ENCODE peak calls at places on chromosomes 12 and 14, in four cellular contexts. One of them, this sample, is unnamed.
A peak's percentile ranks its signal among the peaks of the same experiment; 100 is the strongest.

GRCh38 chr14:95514131-95515079 is 2.0 kb downstream of the SYNE3 start:
- DNase-seq in GM23248: no peak
- DNase-seq in breast epithelium: no peak
- DNase-seq in CD4-positive, CD25-positive, alpha-beta regulatory T cell: no peak
- DNase-seq in this sample: peak; percentile 88

GRCh38 chr12:93704122-93704521 is 26.9 kb downstream of the CRADD start:
- DNase-seq in GM23248: no peak
- DNase-seq in breast epithelium: no peak
- DNase-seq in CD4-positive, CD25-positive, alpha-beta regulatory T cell: no peak
- DNase-seq in this sample: no peak

GRCh38 chr12:14876833-14877232 is 8.8 kb downstream of the MGP start:
- DNase-seq in GM23248: no peak
- DNase-seq in breast epithelium: no peak
- DNase-seq in CD4-positive, CD25-positive, alpha-beta regulatory T cell: no peak
- DNase-seq in this sample: no peak

GRCh38 chr12:52235001-52235760 is 2.1 kb downstream of the KRT7 start:
- DNase-seq in GM23248: peak; percentile 66
- DNase-seq in breast epithelium: peak; percentile 54
- DNase-seq in CD4-positive, CD25-positive, alpha-beta regulatory T cell: no peak
- DNase-seq in this sample: no peak

GRCh38 chr14:102770910-102771543 is 6.2 kb upstream of the TRAF3 start:
- DNase-seq in GM23248: no peak
- DNase-seq in breast epithelium: no peak
- DNase-seq in CD4-positive, CD25-positive, alpha-beta regulatory T cell: no peak
- DNase-seq in this sample: peak; percentile 30

GRCh38 chr14:53144244-53144643 is 8.9 kb downstream of the DDHD1 start:
- DNase-seq in GM23248: no peak
- DNase-seq in breast epithelium: no peak
- DNase-seq in CD4-positive, CD25-positive, alpha-beta regulatory T cell: no peak
- DNase-seq in this sample: no peak

GRCh38 chr12:56243731-56244181 is 13.9 kb downstream of the SLC39A5 start:
- DNase-seq in GM23248: peak; percentile 44
- DNase-seq in breast epithelium: no peak
- DNase-seq in CD4-positive, CD25-positive, alpha-beta regulatory T cell: no peak
- DNase-seq in this sample: no peak

GRCh38 chr12:87509233-87509820 is 519.9 kb downstream of the C12orf50 start:
- DNase-seq in GM23248: peak; percentile 23
- DNase-seq in breast epithelium: no peak
- DNase-seq in CD4-positive, CD25-positive, alpha-beta regulatory T cell: no peak
- DNase-seq in this sample: no peak

GRCh38 chr12:31813305-31813704 is 84.5 kb upstream of the AMN1 start:
- DNase-seq in GM23248: no peak
- DNase-seq in breast epithelium: no peak
- DNase-seq in CD4-positive, CD25-positive, alpha-beta regulatory T cell: no peak
- DNase-seq in this sample: peak; percentile 64

GRCh38 chr14:75577724-75578098 is 709 bp upstream of the FLVCR2 start:
- DNase-seq in GM23248: peak; percentile 89
- DNase-seq in breast epithelium: peak; percentile 87
- DNase-seq in CD4-positive, CD25-positive, alpha-beta regulatory T cell: peak; percentile 65
- DNase-seq in this sample: peak; percentile 96

GRCh38 chr12:128863957-128864356 is 10.7 kb downstream of the GLT1D1 start:
- DNase-seq in GM23248: no peak
- DNase-seq in breast epithelium: no peak
- DNase-seq in CD4-positive, CD25-positive, alpha-beta regulatory T cell: no peak
- DNase-seq in this sample: no peak

GRCh38 chr12:49741882-49742620 is 694 bp downstream of the TMBIM6 start:
- DNase-seq in GM23248: peak; percentile 98
- DNase-seq in breast epithelium: peak; percentile 90
- DNase-seq in CD4-positive, CD25-positive, alpha-beta regulatory T cell: peak; percentile 86
- DNase-seq in this sample: peak; percentile 93

GRCh38 chr12:70543444-70543843 is 93.8 kb downstream of the PTPRB start:
- DNase-seq in GM23248: peak; percentile 98
- DNase-seq in breast epithelium: no peak
- DNase-seq in CD4-positive, CD25-positive, alpha-beta regulatory T cell: no peak
- DNase-seq in this sample: peak; percentile 48

GRCh38 chr12:104213952-104214351 is 1.6 kb upstream of the TXNRD1 start:
- DNase-seq in GM23248: peak; percentile 80
- DNase-seq in breast epithelium: no peak
- DNase-seq in CD4-positive, CD25-positive, alpha-beta regulatory T cell: no peak
- DNase-seq in this sample: no peak

GRCh38 chr14:57748279-57748678 is 117.6 kb downstream of the SLC35F4 start:
- DNase-seq in GM23248: peak; percentile 12
- DNase-seq in breast epithelium: no peak
- DNase-seq in CD4-positive, CD25-positive, alpha-beta regulatory T cell: no peak
- DNase-seq in this sample: no peak

GRCh38 chr12:128258866-128259555 is 8.0 kb upstream of the TMEM132C start:
- DNase-seq in GM23248: no peak
- DNase-seq in breast epithelium: no peak
- DNase-seq in CD4-positive, CD25-positive, alpha-beta regulatory T cell: no peak
- DNase-seq in this sample: peak; percentile 57

GRCh38 chr14:100108042-100108825 is 43.0 kb downstream of the EVL start:
- DNase-seq in GM23248: peak; percentile 78
- DNase-seq in breast epithelium: peak; percentile 83
- DNase-seq in CD4-positive, CD25-positive, alpha-beta regulatory T cell: peak; percentile 83
- DNase-seq in this sample: peak; percentile 98

GRCh38 chr12:93183940-93184663 is 193.6 kb upstream of the NUDT4 start:
- DNase-seq in GM23248: peak; percentile 35
- DNase-seq in breast epithelium: no peak
- DNase-seq in CD4-positive, CD25-positive, alpha-beta regulatory T cell: no peak
- DNase-seq in this sample: no peak

GRCh38 chr12:49200882-49201594 is 12.2 kb upstream of the TUBA1A start:
- DNase-seq in GM23248: peak; percentile 78
- DNase-seq in breast epithelium: no peak
- DNase-seq in CD4-positive, CD25-positive, alpha-beta regulatory T cell: peak; percentile 49
- DNase-seq in this sample: peak; percentile 41

GRCh38 chr12:121811434-121812319 is 7.9 kb downstream of the SETD1B start:
- DNase-seq in GM23248: peak; percentile 86
- DNase-seq in breast epithelium: no peak
- DNase-seq in CD4-positive, CD25-positive, alpha-beta regulatory T cell: peak; percentile 73
- DNase-seq in this sample: peak; percentile 94

GRCh38 chr12:46533723-46534122 is 161.2 kb upstream of the SLC38A2 start:
- DNase-seq in GM23248: no peak
- DNase-seq in breast epithelium: no peak
- DNase-seq in CD4-positive, CD25-positive, alpha-beta regulatory T cell: no peak
- DNase-seq in this sample: no peak

GRCh38 chr12:46088040-46088439 is 97.7 kb upstream of the SCAF11 start:
- DNase-seq in GM23248: peak; percentile 10
- DNase-seq in breast epithelium: no peak
- DNase-seq in CD4-positive, CD25-positive, alpha-beta regulatory T cell: no peak
- DNase-seq in this sample: no peak

GRCh38 chr14:65041434-65041915 is 54.8 kb downstream of the FNTB start:
- DNase-seq in GM23248: no peak
- DNase-seq in breast epithelium: no peak
- DNase-seq in CD4-positive, CD25-positive, alpha-beta regulatory T cell: no peak
- DNase-seq in this sample: no peak

GRCh38 chr14:105204206-105204930 is 23.3 kb upstream of the NUDT14 start:
- DNase-seq in GM23248: peak; percentile 60
- DNase-seq in breast epithelium: no peak
- DNase-seq in CD4-positive, CD25-positive, alpha-beta regulatory T cell: no peak
- DNase-seq in this sample: no peak

GRCh38 chr12:12954361-12954760 is 2.4 kb upstream of the GPRC5D start:
- DNase-seq in GM23248: peak; percentile 46
- DNase-seq in breast epithelium: no peak
- DNase-seq in CD4-positive, CD25-positive, alpha-beta regulatory T cell: no peak
- DNase-seq in this sample: no peak

DNA sequence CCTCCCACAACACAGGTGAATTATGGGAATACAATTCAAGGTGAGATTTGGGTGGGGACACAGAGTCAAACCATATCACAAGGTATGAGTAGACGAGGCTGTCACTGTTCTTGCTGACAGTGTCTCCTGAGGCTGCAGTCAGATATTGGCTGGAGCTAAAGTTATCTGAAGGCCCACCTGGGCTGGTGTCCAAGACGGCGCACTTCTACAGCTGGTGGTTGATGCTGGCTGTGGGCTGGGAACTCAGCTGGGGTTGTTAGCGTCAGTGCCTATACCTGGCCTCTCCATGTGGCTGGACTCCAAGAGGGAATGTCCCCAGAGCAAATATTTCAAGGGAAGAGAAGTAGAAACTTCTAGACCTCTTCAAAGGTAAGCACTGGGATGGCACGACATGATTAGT is 126.9 kb upstream of the RFLNA start:
- DNase-seq in GM23248: no peak
- DNase-seq in breast epithelium: no peak
- DNase-seq in CD4-positive, CD25-positive, alpha-beta regulatory T cell: no peak
- DNase-seq in this sample: no peak
- H3K27ac ChIP-seq in GM23248: no peak overlapping the region
- H3K27ac ChIP-seq in breast epithelium: no peak overlapping the region
- H3K27ac ChIP-seq in CD4-positive, CD25-positive, alpha-beta regulatory T cell: no peak overlapping the region
- H3K27ac ChIP-seq in this sample: no peak overlapping the region

GRCh38 chr12:2406903-2407302 is 354.1 kb downstream of the CACNA1C start:
- DNase-seq in GM23248: no peak
- DNase-seq in breast epithelium: no peak
- DNase-seq in CD4-positive, CD25-positive, alpha-beta regulatory T cell: no peak
- DNase-seq in this sample: no peak

GRCh38 chr12:2405039-2405438 is 352.3 kb downstream of the CACNA1C start:
- DNase-seq in GM23248: no peak
- DNase-seq in breast epithelium: no peak
- DNase-seq in CD4-positive, CD25-positive, alpha-beta regulatory T cell: no peak
- DNase-seq in this sample: no peak

GRCh38 chr12:2401040-2401439 is 348.3 kb downstream of the CACNA1C start:
- DNase-seq in GM23248: no peak
- DNase-seq in breast epithelium: no peak
- DNase-seq in CD4-positive, CD25-positive, alpha-beta regulatory T cell: no peak
- DNase-seq in this sample: no peak

GRCh38 chr12:2402180-2402579 is 349.4 kb downstream of the CACNA1C start:
- DNase-seq in GM23248: no peak
- DNase-seq in breast epithelium: no peak
- DNase-seq in CD4-positive, CD25-positive, alpha-beta regulatory T cell: no peak
- DNase-seq in this sample: no peak

DNA sequence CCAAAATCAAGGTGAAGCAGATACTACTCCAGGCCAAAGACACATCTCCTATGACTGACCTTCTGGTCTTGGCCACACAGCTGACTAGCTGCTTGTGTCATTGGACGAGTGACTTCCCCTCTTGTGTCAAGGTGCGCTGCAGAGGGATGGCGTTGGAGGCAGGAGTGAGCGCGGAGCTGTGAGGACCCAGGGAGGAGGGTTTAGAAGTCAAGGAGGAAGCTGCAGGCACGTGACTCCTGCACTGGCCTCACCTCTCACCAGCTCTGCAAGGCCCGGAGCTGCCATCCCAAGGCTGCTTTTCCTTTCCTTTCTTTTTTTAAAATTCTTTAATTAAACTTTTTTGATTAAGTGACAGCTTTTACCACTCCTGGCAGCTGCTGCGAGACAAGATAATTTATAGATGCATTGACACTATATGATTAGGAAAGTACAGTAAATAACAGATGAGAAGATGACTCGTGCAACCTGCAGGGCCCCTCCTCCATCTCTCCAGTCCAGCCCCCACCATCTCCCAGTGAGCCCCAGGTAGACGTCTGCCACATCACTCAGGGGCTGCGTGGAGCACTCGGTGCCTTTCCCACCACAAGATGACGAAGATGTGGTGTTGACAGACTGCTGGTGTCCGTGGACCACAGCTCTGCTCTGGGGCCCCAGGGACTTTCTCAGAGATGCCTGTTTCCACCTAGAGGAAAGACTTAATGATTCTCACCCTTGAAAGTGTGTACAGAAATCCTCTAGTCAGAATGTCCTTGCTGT is 350.6 kb downstream of the CACNA1C start:
- DNase-seq in GM23248: no peak
- DNase-seq in breast epithelium: no peak
- DNase-seq in CD4-positive, CD25-positive, alpha-beta regulatory T cell: no peak
- DNase-seq in this sample: no peak
- H3K27ac ChIP-seq in GM23248: no peak overlapping the region
- H3K27ac ChIP-seq in breast epithelium: no peak overlapping the region
- H3K27ac ChIP-seq in CD4-positive, CD25-positive, alpha-beta regulatory T cell: no peak overlapping the region
- H3K27ac ChIP-seq in this sample: no peak overlapping the region

GRCh38 chr14:50801706-50802105 is 29.3 kb downstream of the NIN start:
- DNase-seq in GM23248: peak; percentile 76
- DNase-seq in breast epithelium: no peak
- DNase-seq in CD4-positive, CD25-positive, alpha-beta regulatory T cell: no peak
- DNase-seq in this sample: no peak
- H3K27ac ChIP-seq in GM23248: peak overlapping the region; percentile 77
- H3K27ac ChIP-seq in breast epithelium: no peak overlapping the region
- H3K27ac ChIP-seq in CD4-positive, CD25-positive, alpha-beta regulatory T cell: no peak overlapping the region
- H3K27ac ChIP-seq in this sample: no peak overlapping the region

GRCh38 chr14:59631237-59631636 is 54.6 kb upstream of the CCDC175 start:
- DNase-seq in GM23248: peak; percentile 7
- DNase-seq in breast epithelium: no peak
- DNase-seq in CD4-positive, CD25-positive, alpha-beta regulatory T cell: no peak
- DNase-seq in this sample: peak; percentile 78
- H3K27ac ChIP-seq in GM23248: no peak overlapping the region
- H3K27ac ChIP-seq in breast epithelium: no peak overlapping the region
- H3K27ac ChIP-seq in CD4-positive, CD25-positive, alpha-beta regulatory T cell: no peak overlapping the region
- H3K27ac ChIP-seq in this sample: no peak overlapping the region

DNA sequence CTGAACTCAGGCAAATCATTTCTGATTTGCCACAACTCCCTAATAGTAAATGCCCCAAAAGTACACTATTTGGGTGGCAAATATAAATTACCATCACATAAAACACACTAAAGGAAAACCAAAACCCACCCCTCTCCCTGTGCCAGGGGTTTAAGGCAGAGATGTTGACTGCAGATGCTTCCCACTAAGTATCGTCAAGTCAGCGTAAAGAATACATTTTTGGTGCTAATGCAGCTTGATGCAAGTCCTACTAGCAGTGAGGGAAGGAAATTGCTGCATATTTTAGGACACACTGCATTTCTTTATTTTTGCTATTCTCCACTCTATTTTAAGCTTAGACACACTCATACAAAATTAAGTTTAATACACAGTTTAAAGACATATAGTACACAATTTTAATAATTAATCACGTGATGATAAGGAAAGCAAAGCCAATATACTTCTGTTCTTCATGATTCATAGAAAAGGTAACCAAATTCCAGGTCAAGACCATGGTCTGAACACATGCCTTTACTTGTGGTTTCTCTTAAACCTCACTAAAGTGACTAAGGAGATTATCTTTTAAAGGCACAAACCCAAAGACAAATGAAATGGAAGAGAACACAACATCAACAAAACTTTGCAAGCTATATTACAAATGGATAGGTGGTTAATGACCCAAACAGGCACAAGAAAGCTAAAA is 162.2 kb downstream of the STXBP6 start:
- DNase-seq in GM23248: peak; percentile 12
- DNase-seq in breast epithelium: no peak
- DNase-seq in CD4-positive, CD25-positive, alpha-beta regulatory T cell: no peak
- DNase-seq in this sample: no peak
- H3K27ac ChIP-seq in GM23248: no peak overlapping the region
- H3K27ac ChIP-seq in breast epithelium: no peak overlapping the region
- H3K27ac ChIP-seq in CD4-positive, CD25-positive, alpha-beta regulatory T cell: no peak overlapping the region
- H3K27ac ChIP-seq in this sample: no peak overlapping the region

GRCh38 chr14:50002926-50003212 is 110.0 kb downstream of the ARF6 start:
- DNase-seq in GM23248: no peak
- DNase-seq in breast epithelium: no peak
- DNase-seq in CD4-positive, CD25-positive, alpha-beta regulatory T cell: no peak
- DNase-seq in this sample: no peak
- H3K27ac ChIP-seq in GM23248: peak overlapping the region; percentile 92
- H3K27ac ChIP-seq in breast epithelium: peak overlapping the region; percentile 98
- H3K27ac ChIP-seq in CD4-positive, CD25-positive, alpha-beta regulatory T cell: peak overlapping the region; percentile 97
- H3K27ac ChIP-seq in this sample: no peak overlapping the region

This sample was measured in endodermal cell.